ENCODE peak calls at places on chromosomes 6 and 20, in nine cellular contexts. M is stomach, E is AG10803, F is AG09309, C is breast epithelium, P is heart right ventricle, X is endothelial cell, S is mammary epithelial cell, U is fibroblast of pulmonary artery. I is an unnamed sample.

GRCh38 chr6:125700591-125701353 is 48.7 kb upstream of the HEY2 start:
- DNase-seq in M (no peak), E (no peak), F (no peak), C (no peak), P (no peak), X (no peak), S (no peak), U (no peak), I (no peak)

GRCh38 chr6:45896783-45897441 is 118.7 kb downstream of the CLIC5 start:
- DNase-seq in M (no peak), E (peak), F (peak), C (no peak), P (no peak), X (no peak), S (no peak), U (peak), I (no peak)

GRCh38 chr6:25360611-25361010 is 81.4 kb downstream of the CARMIL1 start:
- DNase-seq in M (no peak), E (peak), F (peak), C (no peak), P (no peak), X (no peak), S (peak), U (peak), I (no peak)

GRCh38 chr6:92122746-92123145 is 1296.6 kb downstream of the EPHA7 start:
- DNase-seq in M (no peak), E (no peak), F (no peak), C (no peak), P (no peak), X (no peak), S (no peak), U (no peak), I (no peak)

GRCh38 chr6:74549746-74550145 is 656.1 kb downstream of the COL12A1 start:
- DNase-seq in M (no peak), E (no peak), F (no peak), C (no peak), P (no peak), X (no peak), S (no peak), U (no peak), I (no peak)

GRCh38 chr20:40540163-40540562 is 148.9 kb downstream of the MAFB start:
- DNase-seq in M (no peak), E (no peak), F (no peak), C (no peak), P (no peak), X (no peak), S (no peak), U (no peak), I (no peak)

GRCh38 chr20:17066955-17067354 is 159.9 kb upstream of the PCSK2 start:
- DNase-seq in M (no peak), E (no peak), F (no peak), C (no peak), P (no peak), X (no peak), S (no peak), U (no peak), I (no peak)

GRCh38 chr6:25223421-25224052 is 55.6 kb upstream of the CARMIL1 start:
- DNase-seq in M (peak), E (peak), F (no peak), C (no peak), P (peak), X (peak), S (peak), U (peak), I (peak)

GRCh38 chr6:7542878-7543394 is 1.5 kb downstream of the DSP start:
- DNase-seq in M (peak), E (peak), F (peak), C (peak), P (peak), X (peak), S (peak), U (peak), I (peak)

GRCh38 chr6:109783245-109783990 is 92.3 kb downstream of the FIG4 start:
- DNase-seq in M (no peak), E (no peak), F (no peak), C (no peak), P (no peak), X (peak), S (no peak), U (peak), I (no peak)
- TF ChIP-seq CTCF in M (no peak), E (peak), F (peak), C (no peak), P (peak), X (no peak), S (no peak), U (peak), I (no peak)

GRCh38 chr20:60224914-60225313 is 266.7 kb downstream of the CDH26 start:
- DNase-seq in M (no peak), E (peak), F (no peak), C (no peak), P (no peak), X (peak), S (peak), U (peak), I (no peak)
- TF ChIP-seq CTCF in M (no peak), E (peak), F (peak), C (no peak), P (peak), X (peak), S (peak), U (peak), I (no peak)

GRCh38 chr6:89930789-89931188 is 36.5 kb downstream of the GJA10 start:
- DNase-seq in M (no peak), E (no peak), F (no peak), C (no peak), P (no peak), X (no peak), S (no peak), U (no peak), I (no peak)
- TF ChIP-seq CTCF in M (no peak), E (no peak), F (no peak), C (no peak), P (no peak), X (no peak), S (no peak), U (no peak), I (no peak)

GRCh38 chr6:13908955-13909381 is 15.8 kb upstream of the RNF182 start:
- DNase-seq in M (peak), E (peak), F (peak), C (no peak), P (peak), X (peak), S (peak), U (peak), I (peak)
- TF ChIP-seq CTCF in M (peak), E (peak), F (peak), C (peak), P (peak), X (peak), S (peak), U (peak), I (peak)

DNA sequence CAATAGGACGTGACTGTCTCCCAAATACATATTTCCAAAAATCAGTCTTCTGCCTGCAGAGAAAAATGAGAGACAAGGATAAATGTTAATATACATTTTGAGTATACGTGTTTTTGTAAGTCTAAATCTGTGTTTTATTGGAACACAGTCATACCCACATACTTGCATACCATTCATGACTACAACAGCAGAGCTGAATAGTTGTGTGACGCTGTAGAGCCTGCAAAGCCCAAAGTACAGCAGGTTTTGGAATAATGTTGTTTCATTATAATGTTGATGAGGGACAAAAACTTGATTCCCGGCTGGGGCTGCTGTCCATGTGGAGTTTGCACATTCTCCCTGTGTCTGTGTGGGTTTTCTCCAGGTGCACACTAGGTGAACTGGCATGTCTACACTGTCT is 23.8 kb upstream of the FBXO9 start:
- DNase-seq in M (no peak), E (peak), F (no peak), C (no peak), P (no peak), X (no peak), S (no peak), U (no peak), I (no peak)
- TF ChIP-seq CTCF in M (no peak), E (no peak), F (no peak), C (no peak), P (no peak), X (no peak), S (no peak), U (no peak), I (no peak)

GRCh38 chr20:35253010-35253409 is 24.9 kb downstream of the MMP24OS start:
- DNase-seq in M (no peak), E (no peak), F (no peak), C (no peak), P (no peak), X (no peak), S (no peak), U (no peak), I (no peak)

GRCh38 chr20:35246723-35247122 is 20.2 kb downstream of the MMP24 start:
- DNase-seq in M (no peak), E (no peak), F (no peak), C (no peak), P (no peak), X (no peak), S (no peak), U (no peak), I (no peak)

GRCh38 chr20:35251613-35251940 is 25.1 kb downstream of the MMP24 start:
- DNase-seq in M (no peak), E (no peak), F (no peak), C (no peak), P (no peak), X (no peak), S (no peak), U (no peak), I (no peak)

GRCh38 chr20:35252037-35252461 is 25.6 kb downstream of the MMP24 start:
- DNase-seq in M (no peak), E (no peak), F (no peak), C (no peak), P (no peak), X (no peak), S (no peak), U (no peak), I (no peak)

GRCh38 chr20:35248641-35249475 is 22.4 kb downstream of the MMP24 start:
- DNase-seq in M (no peak), E (peak), F (no peak), C (peak), P (no peak), X (no peak), S (no peak), U (no peak), I (no peak)
- TF ChIP-seq CTCF in M (no peak), E (no peak), F (no peak), C (no peak), P (no peak), X (no peak), S (no peak), U (no peak), I (no peak)

GRCh38 chr6:82073484-82073883 is 174.1 kb downstream of the IBTK start:
- DNase-seq in M (no peak), E (no peak), F (no peak), C (no peak), P (no peak), X (no peak), S (no peak), U (no peak), I (no peak)
- TF ChIP-seq CTCF in M (no peak), E (no peak), F (no peak), C (no peak), P (no peak), X (no peak), S (no peak), U (no peak), I (no peak)

GRCh38 chr6:69706724-69707123 is 90.1 kb downstream of the LMBRD1 start:
- DNase-seq in M (no peak), E (no peak), F (no peak), C (no peak), P (no peak), X (no peak), S (no peak), U (no peak), I (no peak)

GRCh38 chr6:69705954-69706353 is 90.9 kb downstream of the LMBRD1 start:
- DNase-seq in M (no peak), E (no peak), F (no peak), C (no peak), P (no peak), X (no peak), S (no peak), U (no peak), I (no peak)

GRCh38 chr6:69699655-69700054 is 97.2 kb downstream of the LMBRD1 start:
- DNase-seq in M (no peak), E (no peak), F (no peak), C (no peak), P (no peak), X (no peak), S (no peak), U (no peak), I (no peak)

DNA sequence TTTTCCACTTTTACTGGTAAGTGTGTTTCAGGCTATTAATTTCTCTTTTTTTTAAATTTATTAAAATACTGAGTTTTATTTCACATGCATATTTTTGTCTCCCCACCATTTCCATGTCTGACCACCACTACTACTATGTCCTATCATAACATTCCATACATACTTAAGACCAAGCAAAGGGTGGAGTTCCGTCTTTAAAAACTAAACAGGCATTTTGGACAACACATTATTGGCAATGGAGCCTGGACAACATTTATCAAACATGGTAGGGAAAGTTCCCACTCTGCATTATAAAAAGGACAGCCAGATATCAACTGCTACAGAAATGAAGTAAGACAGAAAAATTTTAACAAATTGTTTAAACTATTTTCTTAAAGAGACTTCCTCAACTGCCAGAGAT is 91.9 kb downstream of the LMBRD1 start:
- DNase-seq in M (no peak), E (peak), F (no peak), C (no peak), P (no peak), X (no peak), S (no peak), U (peak), I (no peak)
- TF ChIP-seq CTCF in M (no peak), E (no peak), F (no peak), C (no peak), P (no peak), X (no peak), S (no peak), U (no peak), I (no peak)

DNA sequence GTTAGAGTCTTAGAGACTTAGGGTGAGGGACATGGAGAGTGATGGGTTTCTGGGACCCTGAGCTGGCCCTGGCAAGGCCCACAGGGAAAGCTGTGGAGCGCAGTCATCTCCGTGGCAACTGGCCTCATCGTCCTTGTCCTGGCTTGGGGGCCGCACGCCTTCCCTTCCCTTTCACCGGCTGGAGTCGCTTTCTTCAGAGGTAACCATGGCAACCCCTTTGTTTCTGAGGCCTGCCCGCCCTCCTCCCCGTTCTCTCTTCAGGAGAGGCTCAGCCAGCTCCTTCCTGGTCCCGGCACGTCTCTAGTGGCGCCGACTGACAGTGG is 1.7 kb upstream of the OSBPL2 start:
- DNase-seq in M (no peak), E (no peak), F (no peak), C (no peak), P (no peak), X (peak), S (no peak), U (no peak), I (no peak)
- TF ChIP-seq CTCF in M (no peak), E (no peak), F (no peak), C (no peak), P (no peak), X (no peak), S (no peak), U (no peak), I (no peak)

GRCh38 chr6:113855500-113856010 is 1.6 kb upstream of the MARCKS start:
- DNase-seq in M (no peak), E (peak), F (no peak), C (no peak), P (no peak), X (peak), S (peak), U (peak), I (peak)

GRCh38 chr6:113856011-113856551 is 1.1 kb upstream of the MARCKS start:
- DNase-seq in M (peak), E (peak), F (no peak), C (no peak), P (peak), X (peak), S (peak), U (peak), I (peak)

GRCh38 chr6:113853252-113853651 is 3.9 kb upstream of the MARCKS start:
- DNase-seq in M (no peak), E (no peak), F (no peak), C (no peak), P (no peak), X (no peak), S (no peak), U (no peak), I (no peak)

GRCh38 chr6:113856571-113857564 is at the start of gene MARCKS:
- DNase-seq in M (peak), E (peak), F (peak), C (peak), P (peak), X (peak), S (peak), U (peak), I (peak)

GRCh38 chr6:113854531-113855499 is 2.3 kb upstream of the MARCKS start:
- DNase-seq in M (peak), E (peak), F (peak), C (peak), P (peak), X (peak), S (peak), U (peak), I (peak)
- TF ChIP-seq CTCF in M (no peak), E (peak), F (no peak), C (no peak), P (peak), X (no peak), S (no peak), U (peak), I (peak)